ENCODE peak calls at places on chromosome 17, in ten cellular contexts. One of them, this sample, is unnamed.
A peak's percentile ranks its signal among the peaks of the same experiment; 100 is the strongest.

GRCh38 chr17:1713878-1714487 is 3.8 kb upstream of the TLCD2 start:
- DNase-seq in BJ: no peak
- DNase-seq in globus pallidus: no peak
- DNase-seq in T-helper 2 cell treated with Interferon-gamma antibody and Interleukin-4, amounts not matched to agents 5 μg/mL and 100 μg/mL, for 36 hours: no peak
- DNase-seq in caudate nucleus: no peak
- DNase-seq in EH: peak; percentile 50
- DNase-seq in AG08395: no peak
- DNase-seq in fibroblast of mammary gland: peak; percentile 44
- DNase-seq in stimulated activated naive CD4-positive, alpha-beta T cell treated with Interleukin-2 at 50 U/mL for 16 hours: no peak
- DNase-seq in CD4-positive, alpha-beta T cell: no peak
- DNase-seq in this sample: no peak

GRCh38 chr17:79388556-79389295 is 222.1 kb downstream of the RBFOX3 start:
- DNase-seq in BJ: no peak
- DNase-seq in T-helper 2 cell treated with Interferon-gamma antibody and Interleukin-4, amounts not matched to agents 5 μg/mL and 100 μg/mL, for 36 hours: no peak
- DNase-seq in caudate nucleus: no peak
- DNase-seq in CD4-positive, alpha-beta T cell: no peak
- DNase-seq in globus pallidus: no peak
- DNase-seq in fibroblast of mammary gland: peak; percentile 27
- DNase-seq in stimulated activated naive CD4-positive, alpha-beta T cell treated with Interleukin-2 at 50 U/mL for 16 hours: no peak
- DNase-seq in EH: peak; percentile 30
- DNase-seq in AG08395: peak; percentile 76
- DNase-seq in this sample: no peak

GRCh38 chr17:2083613-2084128 is 28.8 kb downstream of the HIC1 start:
- DNase-seq in T-helper 2 cell treated with Interferon-gamma antibody and Interleukin-4, amounts not matched to agents 5 μg/mL and 100 μg/mL, for 36 hours: no peak
- DNase-seq in globus pallidus: peak; percentile 59
- DNase-seq in CD4-positive, alpha-beta T cell: no peak
- DNase-seq in caudate nucleus: no peak
- DNase-seq in EH: peak; percentile 50
- DNase-seq in stimulated activated naive CD4-positive, alpha-beta T cell treated with Interleukin-2 at 50 U/mL for 16 hours: no peak
- DNase-seq in AG08395: no peak
- DNase-seq in BJ: no peak
- DNase-seq in fibroblast of mammary gland: peak; percentile 25
- DNase-seq in this sample: no peak

GRCh38 chr17:18018411-18018921 is 20.5 kb downstream of the ATPAF2 start:
- DNase-seq in fibroblast of mammary gland: no peak
- DNase-seq in globus pallidus: no peak
- DNase-seq in CD4-positive, alpha-beta T cell: no peak
- DNase-seq in T-helper 2 cell treated with Interferon-gamma antibody and Interleukin-4, amounts not matched to agents 5 μg/mL and 100 μg/mL, for 36 hours: no peak
- DNase-seq in AG08395: no peak
- DNase-seq in caudate nucleus: no peak
- DNase-seq in BJ: no peak
- DNase-seq in stimulated activated naive CD4-positive, alpha-beta T cell treated with Interleukin-2 at 50 U/mL for 16 hours: no peak
- DNase-seq in EH: no peak
- DNase-seq in this sample: no peak

GRCh38 chr17:20263595-20263994 is 203.7 kb downstream of the LGALS9B start:
- DNase-seq in AG08395: peak; percentile 26
- DNase-seq in stimulated activated naive CD4-positive, alpha-beta T cell treated with Interleukin-2 at 50 U/mL for 16 hours: no peak
- DNase-seq in CD4-positive, alpha-beta T cell: no peak
- DNase-seq in globus pallidus: no peak
- DNase-seq in BJ: peak; percentile 26
- DNase-seq in T-helper 2 cell treated with Interferon-gamma antibody and Interleukin-4, amounts not matched to agents 5 μg/mL and 100 μg/mL, for 36 hours: no peak
- DNase-seq in fibroblast of mammary gland: peak; percentile 28
- DNase-seq in EH: peak; percentile 58
- DNase-seq in caudate nucleus: no peak
- DNase-seq in this sample: no peak

GRCh38 chr17:47831934-47832327 is 461 bp downstream of the LRRC46 start:
- DNase-seq in AG08395: no peak
- DNase-seq in CD4-positive, alpha-beta T cell: no peak
- DNase-seq in fibroblast of mammary gland: no peak
- DNase-seq in EH: no peak
- DNase-seq in caudate nucleus: peak; percentile 39
- DNase-seq in T-helper 2 cell treated with Interferon-gamma antibody and Interleukin-4, amounts not matched to agents 5 μg/mL and 100 μg/mL, for 36 hours: no peak
- DNase-seq in stimulated activated naive CD4-positive, alpha-beta T cell treated with Interleukin-2 at 50 U/mL for 16 hours: no peak
- DNase-seq in globus pallidus: peak; percentile 41
- DNase-seq in BJ: no peak
- DNase-seq in this sample: no peak

GRCh38 chr17:80678621-80679020 is 134.0 kb downstream of the RPTOR start:
- DNase-seq in EH: peak; percentile 67
- DNase-seq in AG08395: peak; percentile 36
- DNase-seq in caudate nucleus: no peak
- DNase-seq in fibroblast of mammary gland: peak; percentile 44
- DNase-seq in globus pallidus: peak; percentile 44
- DNase-seq in T-helper 2 cell treated with Interferon-gamma antibody and Interleukin-4, amounts not matched to agents 5 μg/mL and 100 μg/mL, for 36 hours: peak; percentile 71
- DNase-seq in BJ: no peak
- DNase-seq in CD4-positive, alpha-beta T cell: peak; percentile 11
- DNase-seq in stimulated activated naive CD4-positive, alpha-beta T cell treated with Interleukin-2 at 50 U/mL for 16 hours: peak; percentile 50
- DNase-seq in this sample: no peak

GRCh38 chr17:54426287-54426886 is 474.3 kb upstream of the TOM1L1 start:
- DNase-seq in T-helper 2 cell treated with Interferon-gamma antibody and Interleukin-4, amounts not matched to agents 5 μg/mL and 100 μg/mL, for 36 hours: no peak
- DNase-seq in BJ: no peak
- DNase-seq in EH: no peak
- DNase-seq in globus pallidus: no peak
- DNase-seq in fibroblast of mammary gland: peak; percentile 5
- DNase-seq in caudate nucleus: no peak
- DNase-seq in CD4-positive, alpha-beta T cell: no peak
- DNase-seq in AG08395: no peak
- DNase-seq in stimulated activated naive CD4-positive, alpha-beta T cell treated with Interleukin-2 at 50 U/mL for 16 hours: no peak
- DNase-seq in this sample: no peak

GRCh38 chr17:57861000-57861736 is 11.3 kb upstream of the MRPS23 start:
- DNase-seq in T-helper 2 cell treated with Interferon-gamma antibody and Interleukin-4, amounts not matched to agents 5 μg/mL and 100 μg/mL, for 36 hours: no peak
- DNase-seq in fibroblast of mammary gland: no peak
- DNase-seq in EH: peak; percentile 41
- DNase-seq in stimulated activated naive CD4-positive, alpha-beta T cell treated with Interleukin-2 at 50 U/mL for 16 hours: peak; percentile 17
- DNase-seq in CD4-positive, alpha-beta T cell: peak; percentile 25
- DNase-seq in globus pallidus: no peak
- DNase-seq in BJ: no peak
- DNase-seq in AG08395: no peak
- DNase-seq in caudate nucleus: no peak
- DNase-seq in this sample: peak; percentile 18

GRCh38 chr17:77440571-77440981 is 299.8 kb downstream of the SEC14L1 start:
- DNase-seq in stimulated activated naive CD4-positive, alpha-beta T cell treated with Interleukin-2 at 50 U/mL for 16 hours: no peak
- DNase-seq in CD4-positive, alpha-beta T cell: no peak
- DNase-seq in EH: no peak
- DNase-seq in globus pallidus: no peak
- DNase-seq in caudate nucleus: no peak
- DNase-seq in fibroblast of mammary gland: no peak
- DNase-seq in T-helper 2 cell treated with Interferon-gamma antibody and Interleukin-4, amounts not matched to agents 5 μg/mL and 100 μg/mL, for 36 hours: no peak
- DNase-seq in AG08395: no peak
- DNase-seq in BJ: no peak
- DNase-seq in this sample: no peak

GRCh38 chr17:34241062-34241461 is 14.0 kb upstream of the CCL2 start:
- DNase-seq in BJ: no peak
- DNase-seq in stimulated activated naive CD4-positive, alpha-beta T cell treated with Interleukin-2 at 50 U/mL for 16 hours: no peak
- DNase-seq in EH: peak; percentile 62
- DNase-seq in fibroblast of mammary gland: peak; percentile 25
- DNase-seq in CD4-positive, alpha-beta T cell: no peak
- DNase-seq in caudate nucleus: no peak
- DNase-seq in globus pallidus: peak; percentile 51
- DNase-seq in T-helper 2 cell treated with Interferon-gamma antibody and Interleukin-4, amounts not matched to agents 5 μg/mL and 100 μg/mL, for 36 hours: no peak
- DNase-seq in AG08395: peak; percentile 23
- DNase-seq in this sample: no peak

GRCh38 chr17:76700627-76701470 is 9.9 kb downstream of the MXRA7 start:
- DNase-seq in T-helper 2 cell treated with Interferon-gamma antibody and Interleukin-4, amounts not matched to agents 5 μg/mL and 100 μg/mL, for 36 hours: no peak
- DNase-seq in fibroblast of mammary gland: peak; percentile 87
- DNase-seq in EH: peak; percentile 91
- DNase-seq in AG08395: peak; percentile 92
- DNase-seq in BJ: peak; percentile 70
- DNase-seq in globus pallidus: no peak
- DNase-seq in CD4-positive, alpha-beta T cell: no peak
- DNase-seq in stimulated activated naive CD4-positive, alpha-beta T cell treated with Interleukin-2 at 50 U/mL for 16 hours: no peak
- DNase-seq in caudate nucleus: no peak
- DNase-seq in this sample: no peak

GRCh38 chr17:43820759-43821158 is 12.2 kb downstream of the MPP3 start:
- DNase-seq in T-helper 2 cell treated with Interferon-gamma antibody and Interleukin-4, amounts not matched to agents 5 μg/mL and 100 μg/mL, for 36 hours: no peak
- DNase-seq in fibroblast of mammary gland: no peak
- DNase-seq in AG08395: no peak
- DNase-seq in caudate nucleus: no peak
- DNase-seq in globus pallidus: no peak
- DNase-seq in EH: no peak
- DNase-seq in stimulated activated naive CD4-positive, alpha-beta T cell treated with Interleukin-2 at 50 U/mL for 16 hours: no peak
- DNase-seq in BJ: no peak
- DNase-seq in CD4-positive, alpha-beta T cell: no peak
- DNase-seq in this sample: no peak

GRCh38 chr17:43766413-43767052 is 7.9 kb upstream of the SOST start:
- DNase-seq in CD4-positive, alpha-beta T cell: peak; percentile 40
- DNase-seq in caudate nucleus: no peak
- DNase-seq in globus pallidus: no peak
- DNase-seq in EH: peak; percentile 55
- DNase-seq in AG08395: peak; percentile 66
- DNase-seq in fibroblast of mammary gland: peak; percentile 60
- DNase-seq in T-helper 2 cell treated with Interferon-gamma antibody and Interleukin-4, amounts not matched to agents 5 μg/mL and 100 μg/mL, for 36 hours: no peak
- DNase-seq in BJ: no peak
- DNase-seq in stimulated activated naive CD4-positive, alpha-beta T cell treated with Interleukin-2 at 50 U/mL for 16 hours: peak; percentile 26
- DNase-seq in this sample: peak; percentile 16

GRCh38 chr17:13114601-13115024 is 96.8 kb upstream of the ELAC2 start:
- DNase-seq in BJ: peak; percentile 4
- DNase-seq in T-helper 2 cell treated with Interferon-gamma antibody and Interleukin-4, amounts not matched to agents 5 μg/mL and 100 μg/mL, for 36 hours: no peak
- DNase-seq in caudate nucleus: no peak
- DNase-seq in stimulated activated naive CD4-positive, alpha-beta T cell treated with Interleukin-2 at 50 U/mL for 16 hours: no peak
- DNase-seq in EH: peak; percentile 63
- DNase-seq in globus pallidus: no peak
- DNase-seq in CD4-positive, alpha-beta T cell: no peak
- DNase-seq in AG08395: peak; percentile 84
- DNase-seq in fibroblast of mammary gland: peak; percentile 53
- DNase-seq in this sample: no peak

GRCh38 chr17:39462644-39463375 is 1.5 kb downstream of the CDK12 start:
- DNase-seq in EH: peak; percentile 25
- DNase-seq in stimulated activated naive CD4-positive, alpha-beta T cell treated with Interleukin-2 at 50 U/mL for 16 hours: no peak
- DNase-seq in BJ: no peak
- DNase-seq in AG08395: peak; percentile 11
- DNase-seq in CD4-positive, alpha-beta T cell: no peak
- DNase-seq in globus pallidus: peak; percentile 5
- DNase-seq in caudate nucleus: no peak
- DNase-seq in fibroblast of mammary gland: no peak
- DNase-seq in T-helper 2 cell treated with Interferon-gamma antibody and Interleukin-4, amounts not matched to agents 5 μg/mL and 100 μg/mL, for 36 hours: peak; percentile 14
- DNase-seq in this sample: no peak

GRCh38 chr17:66734544-66734943 is 100.4 kb upstream of the CACNG5 start:
- DNase-seq in fibroblast of mammary gland: no peak
- DNase-seq in stimulated activated naive CD4-positive, alpha-beta T cell treated with Interleukin-2 at 50 U/mL for 16 hours: no peak
- DNase-seq in globus pallidus: no peak
- DNase-seq in T-helper 2 cell treated with Interferon-gamma antibody and Interleukin-4, amounts not matched to agents 5 μg/mL and 100 μg/mL, for 36 hours: no peak
- DNase-seq in BJ: no peak
- DNase-seq in EH: no peak
- DNase-seq in caudate nucleus: no peak
- DNase-seq in AG08395: no peak
- DNase-seq in CD4-positive, alpha-beta T cell: no peak
- DNase-seq in this sample: no peak

GRCh38 chr17:79789943-79790804 is 6.7 kb downstream of the CBX8 start:
- DNase-seq in fibroblast of mammary gland: no peak
- DNase-seq in EH: peak; percentile 50
- DNase-seq in CD4-positive, alpha-beta T cell: no peak
- DNase-seq in stimulated activated naive CD4-positive, alpha-beta T cell treated with Interleukin-2 at 50 U/mL for 16 hours: no peak
- DNase-seq in BJ: no peak
- DNase-seq in caudate nucleus: no peak
- DNase-seq in T-helper 2 cell treated with Interferon-gamma antibody and Interleukin-4, amounts not matched to agents 5 μg/mL and 100 μg/mL, for 36 hours: no peak
- DNase-seq in globus pallidus: no peak
- DNase-seq in AG08395: peak; percentile 69
- DNase-seq in this sample: no peak

GRCh38 chr17:39073916-39074315 is 77.5 kb downstream of the PLXDC1 start:
- DNase-seq in T-helper 2 cell treated with Interferon-gamma antibody and Interleukin-4, amounts not matched to agents 5 μg/mL and 100 μg/mL, for 36 hours: no peak
- DNase-seq in EH: no peak
- DNase-seq in stimulated activated naive CD4-positive, alpha-beta T cell treated with Interleukin-2 at 50 U/mL for 16 hours: no peak
- DNase-seq in AG08395: no peak
- DNase-seq in globus pallidus: no peak
- DNase-seq in CD4-positive, alpha-beta T cell: no peak
- DNase-seq in BJ: no peak
- DNase-seq in fibroblast of mammary gland: no peak
- DNase-seq in caudate nucleus: no peak
- DNase-seq in this sample: no peak

GRCh38 chr17:77884019-77884418 is 74.5 kb upstream of the TNRC6C start:
- DNase-seq in T-helper 2 cell treated with Interferon-gamma antibody and Interleukin-4, amounts not matched to agents 5 μg/mL and 100 μg/mL, for 36 hours: no peak
- DNase-seq in stimulated activated naive CD4-positive, alpha-beta T cell treated with Interleukin-2 at 50 U/mL for 16 hours: no peak
- DNase-seq in globus pallidus: peak; percentile 92
- DNase-seq in caudate nucleus: peak; percentile 85
- DNase-seq in EH: no peak
- DNase-seq in fibroblast of mammary gland: no peak
- DNase-seq in BJ: no peak
- DNase-seq in CD4-positive, alpha-beta T cell: no peak
- DNase-seq in AG08395: no peak
- DNase-seq in this sample: peak; percentile 49

GRCh38 chr17:69067274-69068047 is 6.7 kb upstream of the ABCA9 start:
- DNase-seq in CD4-positive, alpha-beta T cell: no peak
- DNase-seq in globus pallidus: peak; percentile 32
- DNase-seq in AG08395: no peak
- DNase-seq in caudate nucleus: no peak
- DNase-seq in T-helper 2 cell treated with Interferon-gamma antibody and Interleukin-4, amounts not matched to agents 5 μg/mL and 100 μg/mL, for 36 hours: no peak
- DNase-seq in BJ: no peak
- DNase-seq in EH: no peak
- DNase-seq in fibroblast of mammary gland: no peak
- DNase-seq in stimulated activated naive CD4-positive, alpha-beta T cell treated with Interleukin-2 at 50 U/mL for 16 hours: no peak
- DNase-seq in this sample: no peak

GRCh38 chr17:17105976-17106375 is 63.7 kb downstream of the MPRIP start:
- DNase-seq in T-helper 2 cell treated with Interferon-gamma antibody and Interleukin-4, amounts not matched to agents 5 μg/mL and 100 μg/mL, for 36 hours: no peak
- DNase-seq in caudate nucleus: no peak
- DNase-seq in BJ: no peak
- DNase-seq in fibroblast of mammary gland: no peak
- DNase-seq in globus pallidus: no peak
- DNase-seq in CD4-positive, alpha-beta T cell: no peak
- DNase-seq in AG08395: no peak
- DNase-seq in stimulated activated naive CD4-positive, alpha-beta T cell treated with Interleukin-2 at 50 U/mL for 16 hours: no peak
- DNase-seq in EH: no peak
- DNase-seq in this sample: no peak

GRCh38 chr17:3960764-3961163 is 3.5 kb downstream of the ATP2A3 start:
- DNase-seq in AG08395: peak; percentile 60
- DNase-seq in fibroblast of mammary gland: peak; percentile 72
- DNase-seq in stimulated activated naive CD4-positive, alpha-beta T cell treated with Interleukin-2 at 50 U/mL for 16 hours: no peak
- DNase-seq in EH: no peak
- DNase-seq in caudate nucleus: no peak
- DNase-seq in T-helper 2 cell treated with Interferon-gamma antibody and Interleukin-4, amounts not matched to agents 5 μg/mL and 100 μg/mL, for 36 hours: no peak
- DNase-seq in CD4-positive, alpha-beta T cell: no peak
- DNase-seq in globus pallidus: no peak
- DNase-seq in BJ: no peak
- DNase-seq in this sample: no peak

GRCh38 chr17:67015001-67015400 is 29.4 kb upstream of the CACNG1 start:
- DNase-seq in stimulated activated naive CD4-positive, alpha-beta T cell treated with Interleukin-2 at 50 U/mL for 16 hours: no peak
- DNase-seq in fibroblast of mammary gland: no peak
- DNase-seq in CD4-positive, alpha-beta T cell: no peak
- DNase-seq in globus pallidus: no peak
- DNase-seq in caudate nucleus: no peak
- DNase-seq in EH: no peak
- DNase-seq in AG08395: no peak
- DNase-seq in BJ: no peak
- DNase-seq in T-helper 2 cell treated with Interferon-gamma antibody and Interleukin-4, amounts not matched to agents 5 μg/mL and 100 μg/mL, for 36 hours: no peak
- DNase-seq in this sample: no peak

GRCh38 chr17:62601438-62601837 is 26.0 kb upstream of the MRC2 start:
- DNase-seq in fibroblast of mammary gland: peak; percentile 49
- DNase-seq in CD4-positive, alpha-beta T cell: no peak
- DNase-seq in T-helper 2 cell treated with Interferon-gamma antibody and Interleukin-4, amounts not matched to agents 5 μg/mL and 100 μg/mL, for 36 hours: no peak
- DNase-seq in globus pallidus: no peak
- DNase-seq in BJ: no peak
- DNase-seq in EH: no peak
- DNase-seq in AG08395: peak; percentile 44
- DNase-seq in stimulated activated naive CD4-positive, alpha-beta T cell treated with Interleukin-2 at 50 U/mL for 16 hours: no peak
- DNase-seq in caudate nucleus: no peak
- DNase-seq in this sample: no peak

GRCh38 chr17:5562172-5562571 is 22.1 kb downstream of the NLRP1 start:
- DNase-seq in AG08395: no peak
- DNase-seq in T-helper 2 cell treated with Interferon-gamma antibody and Interleukin-4, amounts not matched to agents 5 μg/mL and 100 μg/mL, for 36 hours: no peak
- DNase-seq in caudate nucleus: no peak
- DNase-seq in fibroblast of mammary gland: no peak
- DNase-seq in globus pallidus: no peak
- DNase-seq in EH: no peak
- DNase-seq in CD4-positive, alpha-beta T cell: no peak
- DNase-seq in BJ: no peak
- DNase-seq in stimulated activated naive CD4-positive, alpha-beta T cell treated with Interleukin-2 at 50 U/mL for 16 hours: no peak
- DNase-seq in this sample: no peak

GRCh38 chr17:1736348-1737281 is 6.1 kb upstream of the SERPINF2 start:
- DNase-seq in stimulated activated naive CD4-positive, alpha-beta T cell treated with Interleukin-2 at 50 U/mL for 16 hours: peak; percentile 54
- DNase-seq in CD4-positive, alpha-beta T cell: no peak
- DNase-seq in globus pallidus: no peak
- DNase-seq in T-helper 2 cell treated with Interferon-gamma antibody and Interleukin-4, amounts not matched to agents 5 μg/mL and 100 μg/mL, for 36 hours: no peak
- DNase-seq in fibroblast of mammary gland: peak; percentile 85
- DNase-seq in BJ: no peak
- DNase-seq in AG08395: peak; percentile 50
- DNase-seq in EH: peak; percentile 46
- DNase-seq in caudate nucleus: no peak
- DNase-seq in this sample: no peak

GRCh38 chr17:13931111-13931526 is 138.2 kb upstream of the COX10 start:
- DNase-seq in EH: peak; percentile 58
- DNase-seq in stimulated activated naive CD4-positive, alpha-beta T cell treated with Interleukin-2 at 50 U/mL for 16 hours: no peak
- DNase-seq in AG08395: peak; percentile 37
- DNase-seq in fibroblast of mammary gland: peak; percentile 88
- DNase-seq in globus pallidus: peak; percentile 70
- DNase-seq in CD4-positive, alpha-beta T cell: no peak
- DNase-seq in T-helper 2 cell treated with Interferon-gamma antibody and Interleukin-4, amounts not matched to agents 5 μg/mL and 100 μg/mL, for 36 hours: no peak
- DNase-seq in BJ: peak; percentile 42
- DNase-seq in caudate nucleus: no peak
- DNase-seq in this sample: no peak